ENCODE peak calls at places on chromosome 17, in ten cellular contexts. R, N, I, E, T, H, Q, U, Z and A are unnamed samples.

GRCh38 chr17:19387921-19388521 is 1.0 kb upstream of the MFAP4 start:
- DNase-seq in Z (no peak), T (peak; percentile 94), Q (no peak), E (no peak), N (no peak), I (no peak), H (no peak), R (no peak), U (no peak), A (no peak)

GRCh38 chr17:8941980-8942617 is 23.4 kb downstream of the PIK3R5 start:
- DNase-seq in R (no peak), H (no peak), Z (no peak), T (no peak), U (no peak), Q (no peak), I (no peak), N (no peak), E (peak; percentile 28), A (no peak)

GRCh38 chr17:20091161-20092029 is 82.2 kb downstream of the SPECC1 start:
- DNase-seq in R (no peak), T (peak; percentile 58), E (no peak), N (peak; percentile 42), Q (no peak), U (no peak), Z (peak; percentile 8), I (peak; percentile 59), H (no peak), A (no peak)

GRCh38 chr17:38590988-38591758 is 14.6 kb downstream of the SRCIN1 start:
- DNase-seq in E (no peak), Z (no peak), R (no peak), T (no peak), N (no peak), U (no peak), I (no peak), Q (no peak), H (no peak), A (no peak)

GRCh38 chr17:60141111-60142018 is 8.4 kb upstream of the CA4 start:
- DNase-seq in U (no peak), N (no peak), H (no peak), I (no peak), Z (no peak), R (no peak), T (no peak), E (no peak), Q (no peak), A (no peak)

GRCh38 chr17:50122945-50123344 is 7.0 kb downstream of the SAMD14 start:
- DNase-seq in H (no peak), T (no peak), Z (no peak), R (no peak), I (no peak), N (no peak), Q (no peak), E (no peak), U (no peak), A (no peak)

GRCh38 chr17:56153215-56153614 is at the start of gene ANKFN1:
- DNase-seq in R (no peak), N (peak; percentile 32), Z (no peak), T (no peak), I (no peak), E (no peak), H (no peak), Q (no peak), U (no peak), A (no peak)

GRCh38 chr17:55524440-55525220 is 13.4 kb upstream of the SMIM36 start:
- DNase-seq in I (no peak), U (no peak), T (no peak), Q (no peak), N (no peak), H (no peak), Z (no peak), E (no peak), R (no peak), A (no peak)